ENCODE peak calls at places on chromosome 19, in six cellular contexts. One of them, this sample, is unnamed. For H3K27me3 and H3K4me1, the result is how much of the 10 kb centered on the place peaks cover.

GRCh38 chr19:19662866-19663291 is 597 bp downstream of the ATP13A1 start:
- DNase-seq in mesendoderm: peak
- DNase-seq in Peyer's patch: no peak
- DNase-seq in thyroid gland: no peak
- DNase-seq in heart right ventricle: no peak
- DNase-seq in heart left ventricle: no peak
- DNase-seq in this sample: no peak

GRCh38 chr19:51259348-51260245 is 8.7 kb downstream of the SIGLECL1 start:
- DNase-seq in heart left ventricle: no peak
- DNase-seq in mesendoderm: peak
- DNase-seq in thyroid gland: peak
- DNase-seq in Peyer's patch: no peak
- DNase-seq in heart right ventricle: no peak
- DNase-seq in this sample: no peak

GRCh38 chr19:52492201-52492960 is 35.1 kb upstream of the ZNF808 start:
- DNase-seq in thyroid gland: peak
- DNase-seq in heart right ventricle: no peak
- DNase-seq in Peyer's patch: no peak
- DNase-seq in mesendoderm: peak
- DNase-seq in heart left ventricle: no peak
- DNase-seq in this sample: peak

GRCh38 chr19:51944798-51945552 is 17.7 kb downstream of the ZNF613 start:
- DNase-seq in heart left ventricle: no peak
- DNase-seq in thyroid gland: no peak
- DNase-seq in Peyer's patch: no peak
- DNase-seq in mesendoderm: peak
- DNase-seq in heart right ventricle: no peak
- DNase-seq in this sample: no peak

GRCh38 chr19:33956941-33957340 is 160.3 kb downstream of the KCTD15 start:
- DNase-seq in heart left ventricle: no peak
- DNase-seq in heart right ventricle: no peak
- DNase-seq in thyroid gland: no peak
- DNase-seq in Peyer's patch: no peak
- DNase-seq in mesendoderm: no peak
- DNase-seq in this sample: no peak

GRCh38 chr19:31315621-31316011 is 33.6 kb downstream of the TSHZ3 start:
- DNase-seq in Peyer's patch: no peak
- DNase-seq in thyroid gland: no peak
- DNase-seq in mesendoderm: no peak
- DNase-seq in heart left ventricle: no peak
- DNase-seq in heart right ventricle: no peak
- DNase-seq in this sample: no peak

GRCh38 chr19:4967738-4968461 is 1.0 kb upstream of the KDM4B start:
- DNase-seq in Peyer's patch: no peak
- DNase-seq in heart right ventricle: no peak
- DNase-seq in thyroid gland: no peak
- DNase-seq in mesendoderm: no peak
- DNase-seq in heart left ventricle: no peak
- DNase-seq in this sample: no peak

GRCh38 chr19:54462072-54462712 is 1.4 kb downstream of the LENG9 start:
- DNase-seq in heart left ventricle: no peak
- DNase-seq in heart right ventricle: no peak
- DNase-seq in thyroid gland: no peak
- DNase-seq in Peyer's patch: no peak
- DNase-seq in mesendoderm: no peak
- DNase-seq in this sample: peak

GRCh38 chr19:33818426-33818825 is 21.8 kb downstream of the KCTD15 start:
- DNase-seq in thyroid gland: no peak
- DNase-seq in heart left ventricle: peak
- DNase-seq in mesendoderm: no peak
- DNase-seq in Peyer's patch: no peak
- DNase-seq in heart right ventricle: no peak
- DNase-seq in this sample: no peak

GRCh38 chr19:9323919-9324583 is at the start of gene ZNF559:
- DNase-seq in heart left ventricle: peak
- DNase-seq in Peyer's patch: peak
- DNase-seq in mesendoderm: peak
- DNase-seq in heart right ventricle: peak
- DNase-seq in thyroid gland: peak
- DNase-seq in this sample: peak

GRCh38 chr19:9912551-9913236 is 23.6 kb downstream of the OLFM2 start:
- DNase-seq in mesendoderm: no peak
- DNase-seq in heart right ventricle: no peak
- DNase-seq in Peyer's patch: no peak
- DNase-seq in thyroid gland: no peak
- DNase-seq in heart left ventricle: no peak
- DNase-seq in this sample: no peak

GRCh38 chr19:36420961-36421748 is 2.7 kb upstream of the ZFP82 start:
- DNase-seq in heart left ventricle: peak
- DNase-seq in thyroid gland: peak
- DNase-seq in heart right ventricle: peak
- DNase-seq in Peyer's patch: no peak
- DNase-seq in mesendoderm: peak
- DNase-seq in this sample: no peak

GRCh38 chr19:10852098-10852800 is 4.0 kb downstream of the C19orf38 start:
- DNase-seq in mesendoderm: peak
- DNase-seq in Peyer's patch: no peak
- DNase-seq in heart right ventricle: no peak
- DNase-seq in heart left ventricle: no peak
- DNase-seq in thyroid gland: no peak
- DNase-seq in this sample: no peak

GRCh38 chr19:5372572-5373200 is 32.1 kb upstream of the PTPRS start:
- DNase-seq in heart left ventricle: no peak
- DNase-seq in Peyer's patch: no peak
- DNase-seq in thyroid gland: no peak
- DNase-seq in heart right ventricle: no peak
- DNase-seq in mesendoderm: no peak
- DNase-seq in this sample: no peak

GRCh38 chr19:7562646-7563393 is 27.3 kb downstream of the PNPLA6 start:
- DNase-seq in heart left ventricle: no peak
- DNase-seq in mesendoderm: peak
- DNase-seq in thyroid gland: no peak
- DNase-seq in Peyer's patch: no peak
- DNase-seq in heart right ventricle: no peak
- DNase-seq in this sample: no peak

GRCh38 chr19:21092107-21092506 is 10.1 kb downstream of the ZNF714 start:
- DNase-seq in heart right ventricle: no peak
- DNase-seq in thyroid gland: peak
- DNase-seq in heart left ventricle: no peak
- DNase-seq in Peyer's patch: no peak
- DNase-seq in mesendoderm: no peak
- DNase-seq in this sample: peak

GRCh38 chr19:54316746-54317107 is 3.8 kb upstream of the LILRA5 start:
- DNase-seq in heart right ventricle: peak
- DNase-seq in mesendoderm: peak
- DNase-seq in thyroid gland: no peak
- DNase-seq in Peyer's patch: no peak
- DNase-seq in heart left ventricle: no peak
- DNase-seq in this sample: peak

GRCh38 chr19:4519521-4520277 is 1.4 kb upstream of the PLIN4 start:
- DNase-seq in heart left ventricle: peak
- DNase-seq in thyroid gland: no peak
- DNase-seq in heart right ventricle: peak
- DNase-seq in mesendoderm: no peak
- DNase-seq in Peyer's patch: no peak
- DNase-seq in this sample: no peak

GRCh38 chr19:44512326-44513298 is 12.3 kb upstream of the ZNF180 start:
- DNase-seq in mesendoderm: peak
- DNase-seq in heart right ventricle: no peak
- DNase-seq in heart left ventricle: no peak
- DNase-seq in Peyer's patch: peak
- DNase-seq in thyroid gland: no peak
- DNase-seq in this sample: no peak

GRCh38 chr19:8367327-8368001 is 3.5 kb downstream of the ANGPTL4 start:
- DNase-seq in heart left ventricle: peak
- DNase-seq in thyroid gland: peak
- DNase-seq in mesendoderm: peak
- DNase-seq in heart right ventricle: peak
- DNase-seq in Peyer's patch: peak
- DNase-seq in this sample: peak

GRCh38 chr19:29871143-29871542 is 59.4 kb downstream of the CCNE1 start:
- DNase-seq in heart right ventricle: no peak
- DNase-seq in heart left ventricle: no peak
- DNase-seq in thyroid gland: no peak
- DNase-seq in mesendoderm: no peak
- DNase-seq in Peyer's patch: no peak
- DNase-seq in this sample: no peak

GRCh38 chr19:409006-409514 is at the start of gene C2CD4C:
- DNase-seq in mesendoderm: peak
- DNase-seq in thyroid gland: no peak
- DNase-seq in Peyer's patch: peak
- DNase-seq in heart right ventricle: no peak
- DNase-seq in heart left ventricle: no peak
- DNase-seq in this sample: no peak

GRCh38 chr19:7440188-7440975 is 48.5 kb downstream of the PEX11G start:
- DNase-seq in heart left ventricle: no peak
- DNase-seq in mesendoderm: peak
- DNase-seq in heart right ventricle: no peak
- DNase-seq in thyroid gland: no peak
- DNase-seq in Peyer's patch: peak
- DNase-seq in this sample: no peak

GRCh38 chr19:40344422-40344821 is 3.8 kb downstream of the C19orf47 start:
- DNase-seq in Peyer's patch: no peak
- DNase-seq in mesendoderm: no peak
- DNase-seq in heart left ventricle: peak
- DNase-seq in thyroid gland: no peak
- DNase-seq in heart right ventricle: no peak
- DNase-seq in this sample: no peak

GRCh38 chr19:29045708-29046107 is 167.2 kb downstream of the UQCRFS1 start:
- DNase-seq in Peyer's patch: no peak
- DNase-seq in thyroid gland: no peak
- DNase-seq in mesendoderm: no peak
- DNase-seq in heart right ventricle: no peak
- DNase-seq in heart left ventricle: no peak
- DNase-seq in this sample: no peak

DNA sequence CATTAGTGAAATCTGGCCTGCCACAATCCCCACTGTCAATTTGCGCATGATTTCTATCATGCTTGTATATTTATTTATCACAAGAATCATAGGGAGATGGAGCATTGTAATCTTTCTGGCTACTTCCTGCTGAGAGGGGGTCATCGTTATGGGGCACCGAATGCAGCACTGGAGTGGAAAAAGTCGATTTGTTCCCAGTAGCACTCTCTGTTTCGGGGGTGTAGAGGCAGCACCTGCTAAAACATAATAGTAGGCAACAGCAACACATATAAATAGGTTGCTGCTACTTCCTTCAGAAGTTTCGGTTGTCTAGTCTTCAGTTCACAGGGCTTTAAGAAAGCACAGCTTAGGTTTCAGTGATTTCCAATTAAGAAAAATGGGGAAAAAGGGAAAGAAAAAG is 23.4 kb upstream of the CEACAM21 start:
- DNase-seq in thyroid gland: no peak
- DNase-seq in Peyer's patch: no peak
- DNase-seq in heart left ventricle: no peak
- DNase-seq in heart right ventricle: no peak
- DNase-seq in mesendoderm: no peak
- DNase-seq in this sample: no peak
- H3K27me3 ChIP-seq in thyroid gland: under half
- H3K27me3 ChIP-seq in Peyer's patch: under half
- H3K27me3 ChIP-seq in heart left ventricle: under half
- H3K27me3 ChIP-seq in heart right ventricle: under half
- H3K27me3 ChIP-seq in mesendoderm: under half
- H3K27me3 ChIP-seq in this sample: under half

GRCh38 chr19:38005224-38005614 is 98.2 kb downstream of the SIPA1L3 start:
- DNase-seq in thyroid gland: no peak
- DNase-seq in Peyer's patch: no peak
- DNase-seq in mesendoderm: no peak
- DNase-seq in heart right ventricle: no peak
- DNase-seq in heart left ventricle: peak
- DNase-seq in this sample: no peak
- H3K4me1 ChIP-seq in thyroid gland: half or more
- H3K4me1 ChIP-seq in Peyer's patch: under half
- H3K4me1 ChIP-seq in mesendoderm: under half
- H3K4me1 ChIP-seq in heart right ventricle: under half
- H3K4me1 ChIP-seq in heart left ventricle: under half
- H3K4me1 ChIP-seq in this sample: under half

GRCh38 chr19:18603255-18603957 is 3.2 kb downstream of the CRLF1 start:
- DNase-seq in thyroid gland: no peak
- DNase-seq in heart left ventricle: no peak
- DNase-seq in heart right ventricle: no peak
- DNase-seq in Peyer's patch: no peak
- DNase-seq in mesendoderm: peak
- DNase-seq in this sample: no peak
- H3K27me3 ChIP-seq in thyroid gland: under half
- H3K27me3 ChIP-seq in heart left ventricle: under half
- H3K27me3 ChIP-seq in heart right ventricle: half or more
- H3K27me3 ChIP-seq in Peyer's patch: under half
- H3K27me3 ChIP-seq in mesendoderm: under half
- H3K27me3 ChIP-seq in this sample: under half

GRCh38 chr19:13072206-13072898 is 30.3 kb downstream of the LYL1 start:
- DNase-seq in heart right ventricle: no peak
- DNase-seq in heart left ventricle: no peak
- DNase-seq in thyroid gland: no peak
- DNase-seq in mesendoderm: no peak
- DNase-seq in Peyer's patch: no peak
- DNase-seq in this sample: no peak

GRCh38 chr19:13071444-13072205 is 31.0 kb downstream of the LYL1 start:
- DNase-seq in thyroid gland: no peak
- DNase-seq in heart left ventricle: no peak
- DNase-seq in Peyer's patch: no peak
- DNase-seq in heart right ventricle: no peak
- DNase-seq in mesendoderm: no peak
- DNase-seq in this sample: no peak

GRCh38 chr19:13068064-13068807 is 34.4 kb downstream of the LYL1 start:
- DNase-seq in thyroid gland: peak
- DNase-seq in heart right ventricle: no peak
- DNase-seq in heart left ventricle: no peak
- DNase-seq in mesendoderm: no peak
- DNase-seq in Peyer's patch: no peak
- DNase-seq in this sample: no peak

GRCh38 chr19:13069415-13070369 is 33.0 kb downstream of the LYL1 start:
- DNase-seq in Peyer's patch: no peak
- DNase-seq in thyroid gland: no peak
- DNase-seq in heart right ventricle: no peak
- DNase-seq in heart left ventricle: no peak
- DNase-seq in mesendoderm: peak
- DNase-seq in this sample: no peak

DNA sequence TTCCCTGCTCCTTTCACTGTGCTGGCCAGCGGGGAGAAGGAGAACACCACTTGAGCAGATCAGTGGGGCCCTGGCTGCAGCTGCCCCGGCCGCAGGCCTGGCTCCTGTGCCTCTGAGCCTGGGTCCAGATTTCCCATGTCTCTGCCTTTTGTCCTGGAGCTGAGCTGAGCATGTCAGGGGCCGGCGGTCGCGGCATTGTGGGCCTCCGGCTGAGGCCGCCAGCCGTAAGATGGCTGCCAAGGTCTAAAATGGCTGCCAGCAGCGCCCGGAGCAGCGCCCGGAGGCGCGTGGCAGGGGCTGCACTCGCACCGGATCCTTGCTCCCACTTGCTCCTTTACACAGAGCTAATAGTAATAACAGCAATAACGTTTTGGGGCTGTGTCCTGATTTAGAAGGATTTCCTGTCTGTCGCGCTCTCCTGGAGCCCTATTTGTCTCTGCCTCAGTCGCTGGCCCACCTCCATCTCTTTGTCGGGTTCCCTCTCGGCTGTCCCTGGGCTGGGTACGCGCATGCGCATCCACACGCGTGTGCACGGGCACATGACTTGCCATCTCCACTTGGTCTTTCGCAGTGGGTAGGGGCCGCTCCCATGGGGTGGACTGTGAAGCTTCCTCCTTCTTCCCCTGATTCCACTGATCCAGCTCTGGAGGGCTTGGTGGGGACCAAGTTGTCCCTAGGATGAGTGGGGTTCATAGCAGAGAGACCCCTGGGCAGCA is 32.1 kb downstream of the LYL1 start:
- DNase-seq in thyroid gland: no peak
- DNase-seq in mesendoderm: no peak
- DNase-seq in heart left ventricle: no peak
- DNase-seq in Peyer's patch: no peak
- DNase-seq in heart right ventricle: no peak
- DNase-seq in this sample: no peak
- H3K4me1 ChIP-seq in thyroid gland: under half
- H3K4me1 ChIP-seq in mesendoderm: under half
- H3K4me1 ChIP-seq in heart left ventricle: half or more
- H3K4me1 ChIP-seq in Peyer's patch: under half
- H3K4me1 ChIP-seq in heart right ventricle: half or more
- H3K4me1 ChIP-seq in this sample: under half

This sample was measured in body of pancreas.